ENCODE peak calls at places on chromosomes 13 and 19, in eight cellular contexts. One of them, this sample, is unnamed.

GRCh38 chr13:78147905-78148304 is 229.3 kb upstream of the EDNRB start:
- DNase-seq in aorta: no peak
- DNase-seq in naive thymus-derived CD4-positive, alpha-beta T cell: no peak
- DNase-seq in OCI-LY7: no peak
- DNase-seq in brain microvascular endothelial cell: peak; percentile 60
- DNase-seq in hepatocyte: no peak
- DNase-seq in thoracic aorta: no peak
- DNase-seq in ovary: no peak
- DNase-seq in this sample: no peak

GRCh38 chr19:7907122-7907521 is 3.4 kb downstream of the MAP2K7 start:
- DNase-seq in aorta: no peak
- DNase-seq in naive thymus-derived CD4-positive, alpha-beta T cell: no peak
- DNase-seq in OCI-LY7: no peak
- DNase-seq in brain microvascular endothelial cell: no peak
- DNase-seq in hepatocyte: no peak
- DNase-seq in thoracic aorta: no peak
- DNase-seq in ovary: peak; percentile 19
- DNase-seq in this sample: no peak

GRCh38 chr13:25067054-25067453 is 28.9 kb upstream of the PABPC3 start:
- DNase-seq in aorta: no peak
- DNase-seq in naive thymus-derived CD4-positive, alpha-beta T cell: no peak
- DNase-seq in OCI-LY7: no peak
- DNase-seq in brain microvascular endothelial cell: no peak
- DNase-seq in hepatocyte: no peak
- DNase-seq in thoracic aorta: no peak
- DNase-seq in ovary: no peak
- DNase-seq in this sample: no peak

GRCh38 chr13:26222523-26223046 is 471 bp upstream of the RNF6 start:
- DNase-seq in aorta: no peak
- DNase-seq in naive thymus-derived CD4-positive, alpha-beta T cell: no peak
- DNase-seq in OCI-LY7: no peak
- DNase-seq in brain microvascular endothelial cell: no peak
- DNase-seq in hepatocyte: no peak
- DNase-seq in thoracic aorta: no peak
- DNase-seq in ovary: no peak
- DNase-seq in this sample: no peak

GRCh38 chr19:54138777-54139256 is 1.3 kb downstream of the CNOT3 start:
- DNase-seq in aorta: no peak
- DNase-seq in naive thymus-derived CD4-positive, alpha-beta T cell: no peak
- DNase-seq in OCI-LY7: no peak
- DNase-seq in brain microvascular endothelial cell: no peak
- DNase-seq in hepatocyte: no peak
- DNase-seq in thoracic aorta: no peak
- DNase-seq in ovary: no peak
- DNase-seq in this sample: no peak

GRCh38 chr13:79647518-79647917 is 166.6 kb downstream of the NDFIP2 start:
- DNase-seq in aorta: no peak
- DNase-seq in naive thymus-derived CD4-positive, alpha-beta T cell: no peak
- DNase-seq in OCI-LY7: no peak
- DNase-seq in brain microvascular endothelial cell: no peak
- DNase-seq in hepatocyte: peak; percentile 63
- DNase-seq in thoracic aorta: no peak
- DNase-seq in ovary: no peak
- DNase-seq in this sample: no peak

GRCh38 chr13:42699922-42700321 is 81.5 kb upstream of the FAM216B start:
- DNase-seq in aorta: no peak
- DNase-seq in naive thymus-derived CD4-positive, alpha-beta T cell: no peak
- DNase-seq in OCI-LY7: no peak
- DNase-seq in brain microvascular endothelial cell: no peak
- DNase-seq in hepatocyte: no peak
- DNase-seq in thoracic aorta: no peak
- DNase-seq in ovary: no peak
- DNase-seq in this sample: no peak

GRCh38 chr19:46842791-46843190 is 7.9 kb downstream of the AP2S1 start:
- DNase-seq in aorta: no peak
- DNase-seq in naive thymus-derived CD4-positive, alpha-beta T cell: no peak
- DNase-seq in OCI-LY7: no peak
- DNase-seq in brain microvascular endothelial cell: no peak
- DNase-seq in hepatocyte: no peak
- DNase-seq in thoracic aorta: no peak
- DNase-seq in ovary: no peak
- DNase-seq in this sample: no peak

GRCh38 chr19:35977446-35978222 is 17.4 kb upstream of the SDHAF1 start:
- DNase-seq in aorta: no peak
- DNase-seq in naive thymus-derived CD4-positive, alpha-beta T cell: no peak
- DNase-seq in OCI-LY7: peak; percentile 73
- DNase-seq in brain microvascular endothelial cell: no peak
- DNase-seq in hepatocyte: no peak
- DNase-seq in thoracic aorta: no peak
- DNase-seq in ovary: no peak
- DNase-seq in this sample: no peak

GRCh38 chr13:26442541-26442940 is 114.9 kb upstream of the WASF3 start:
- DNase-seq in aorta: no peak
- DNase-seq in naive thymus-derived CD4-positive, alpha-beta T cell: no peak
- DNase-seq in OCI-LY7: no peak
- DNase-seq in brain microvascular endothelial cell: no peak
- DNase-seq in hepatocyte: peak; percentile 30
- DNase-seq in thoracic aorta: no peak
- DNase-seq in ovary: no peak
- DNase-seq in this sample: no peak

GRCh38 chr13:91031508-91031907 is 316.0 kb upstream of the MIR17HG start:
- DNase-seq in aorta: no peak
- DNase-seq in naive thymus-derived CD4-positive, alpha-beta T cell: no peak
- DNase-seq in OCI-LY7: no peak
- DNase-seq in brain microvascular endothelial cell: no peak
- DNase-seq in hepatocyte: no peak
- DNase-seq in thoracic aorta: no peak
- DNase-seq in ovary: no peak
- DNase-seq in this sample: no peak

GRCh38 chr19:13718733-13719132 is 45.6 kb upstream of the MRI1 start:
- DNase-seq in aorta: peak; percentile 56
- DNase-seq in naive thymus-derived CD4-positive, alpha-beta T cell: no peak
- DNase-seq in OCI-LY7: no peak
- DNase-seq in brain microvascular endothelial cell: peak; percentile 28
- DNase-seq in hepatocyte: peak; percentile 23
- DNase-seq in thoracic aorta: no peak
- DNase-seq in ovary: no peak
- DNase-seq in this sample: no peak

GRCh38 chr19:58543826-58544590 is at the start of gene TRIM28:
- DNase-seq in aorta: peak; percentile 99
- DNase-seq in naive thymus-derived CD4-positive, alpha-beta T cell: peak; percentile 100
- DNase-seq in OCI-LY7: peak; percentile 98
- DNase-seq in brain microvascular endothelial cell: peak; percentile 98
- DNase-seq in hepatocyte: peak; percentile 99
- DNase-seq in thoracic aorta: peak; percentile 92
- DNase-seq in ovary: peak; percentile 100
- DNase-seq in this sample: peak; percentile 99

GRCh38 chr13:24202215-24202614 is 41.7 kb downstream of the SPATA13 start:
- DNase-seq in aorta: no peak
- DNase-seq in naive thymus-derived CD4-positive, alpha-beta T cell: no peak
- DNase-seq in OCI-LY7: no peak
- DNase-seq in brain microvascular endothelial cell: no peak
- DNase-seq in hepatocyte: no peak
- DNase-seq in thoracic aorta: no peak
- DNase-seq in ovary: no peak
- DNase-seq in this sample: no peak

GRCh38 chr13:30401347-30401746 is 20.9 kb upstream of the UBE2L5 start:
- DNase-seq in aorta: no peak
- DNase-seq in naive thymus-derived CD4-positive, alpha-beta T cell: no peak
- DNase-seq in OCI-LY7: no peak
- DNase-seq in brain microvascular endothelial cell: no peak
- DNase-seq in hepatocyte: no peak
- DNase-seq in thoracic aorta: no peak
- DNase-seq in ovary: no peak
- DNase-seq in this sample: no peak

GRCh38 chr13:35618565-35619083 is 142.1 kb upstream of the MAB21L1 start:
- DNase-seq in aorta: no peak
- DNase-seq in naive thymus-derived CD4-positive, alpha-beta T cell: no peak
- DNase-seq in OCI-LY7: no peak
- DNase-seq in brain microvascular endothelial cell: no peak
- DNase-seq in hepatocyte: no peak
- DNase-seq in thoracic aorta: no peak
- DNase-seq in ovary: no peak
- DNase-seq in this sample: no peak

GRCh38 chr13:98462946-98463345 is 114.0 kb downstream of the STK24 start:
- DNase-seq in aorta: no peak
- DNase-seq in naive thymus-derived CD4-positive, alpha-beta T cell: no peak
- DNase-seq in OCI-LY7: no peak
- DNase-seq in brain microvascular endothelial cell: no peak
- DNase-seq in hepatocyte: no peak
- DNase-seq in thoracic aorta: no peak
- DNase-seq in ovary: no peak
- DNase-seq in this sample: no peak
- H3K36me3 ChIP-seq in aorta: no peaks in the 10 kb centered on the region
- H3K36me3 ChIP-seq in naive thymus-derived CD4-positive, alpha-beta T cell: peaks cover 13% of the 10 kb centered on the region
- H3K36me3 ChIP-seq in OCI-LY7: peaks cover 42% of the 10 kb centered on the region
- H3K36me3 ChIP-seq in brain microvascular endothelial cell: peaks cover 62% of the 10 kb centered on the region
- H3K36me3 ChIP-seq in hepatocyte: no peaks in the 10 kb centered on the region
- H3K36me3 ChIP-seq in thoracic aorta: peaks cover 44% of the 10 kb centered on the region
- H3K36me3 ChIP-seq in ovary: no peaks in the 10 kb centered on the region
- H3K36me3 ChIP-seq in this sample: peaks cover 77% of the 10 kb centered on the region

GRCh38 chr13:77112961-77113360 is 86.0 kb upstream of the FBXL3 start:
- DNase-seq in aorta: no peak
- DNase-seq in naive thymus-derived CD4-positive, alpha-beta T cell: no peak
- DNase-seq in OCI-LY7: no peak
- DNase-seq in brain microvascular endothelial cell: no peak
- DNase-seq in hepatocyte: no peak
- DNase-seq in thoracic aorta: no peak
- DNase-seq in ovary: no peak
- DNase-seq in this sample: no peak

GRCh38 chr13:77118134-77118533 is 91.2 kb upstream of the FBXL3 start:
- DNase-seq in aorta: no peak
- DNase-seq in naive thymus-derived CD4-positive, alpha-beta T cell: no peak
- DNase-seq in OCI-LY7: no peak
- DNase-seq in brain microvascular endothelial cell: no peak
- DNase-seq in hepatocyte: no peak
- DNase-seq in thoracic aorta: no peak
- DNase-seq in ovary: no peak
- DNase-seq in this sample: no peak

GRCh38 chr13:77114271-77114670 is 87.3 kb upstream of the FBXL3 start:
- DNase-seq in aorta: no peak
- DNase-seq in naive thymus-derived CD4-positive, alpha-beta T cell: no peak
- DNase-seq in OCI-LY7: no peak
- DNase-seq in brain microvascular endothelial cell: no peak
- DNase-seq in hepatocyte: no peak
- DNase-seq in thoracic aorta: no peak
- DNase-seq in ovary: no peak
- DNase-seq in this sample: no peak

DNA sequence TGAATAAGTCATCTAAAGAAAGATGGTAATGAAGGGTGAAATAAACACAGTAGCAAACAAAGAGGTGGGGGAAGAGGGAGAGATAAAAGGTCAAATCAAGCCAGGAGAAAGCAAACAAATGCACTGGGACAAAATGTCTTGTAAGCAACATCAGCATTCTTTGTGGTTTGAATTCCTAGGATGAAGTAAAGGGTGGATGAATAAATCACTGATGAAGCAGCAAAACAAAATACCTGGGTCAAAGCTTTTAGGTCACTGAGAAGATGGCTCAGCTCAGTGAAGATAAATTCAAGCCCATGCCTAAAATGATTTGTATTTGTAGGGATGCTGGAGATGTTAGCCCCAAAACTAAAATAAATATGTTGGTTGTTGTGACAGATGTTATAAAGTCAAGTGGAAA is 86.5 kb upstream of the FBXL3 start:
- DNase-seq in aorta: no peak
- DNase-seq in naive thymus-derived CD4-positive, alpha-beta T cell: no peak
- DNase-seq in OCI-LY7: no peak
- DNase-seq in brain microvascular endothelial cell: no peak
- DNase-seq in hepatocyte: no peak
- DNase-seq in thoracic aorta: no peak
- DNase-seq in ovary: no peak
- DNase-seq in this sample: no peak
- H3K27ac ChIP-seq in aorta: no peak overlapping the region
- H3K27ac ChIP-seq in naive thymus-derived CD4-positive, alpha-beta T cell: no peak overlapping the region
- H3K27ac ChIP-seq in OCI-LY7: no peak overlapping the region
- H3K27ac ChIP-seq in brain microvascular endothelial cell: no peak overlapping the region
- H3K27ac ChIP-seq in hepatocyte: no peak overlapping the region
- H3K27ac ChIP-seq in thoracic aorta: no peak overlapping the region
- H3K27ac ChIP-seq in ovary: no peak overlapping the region
- H3K27ac ChIP-seq in this sample: no peak overlapping the region

DNA sequence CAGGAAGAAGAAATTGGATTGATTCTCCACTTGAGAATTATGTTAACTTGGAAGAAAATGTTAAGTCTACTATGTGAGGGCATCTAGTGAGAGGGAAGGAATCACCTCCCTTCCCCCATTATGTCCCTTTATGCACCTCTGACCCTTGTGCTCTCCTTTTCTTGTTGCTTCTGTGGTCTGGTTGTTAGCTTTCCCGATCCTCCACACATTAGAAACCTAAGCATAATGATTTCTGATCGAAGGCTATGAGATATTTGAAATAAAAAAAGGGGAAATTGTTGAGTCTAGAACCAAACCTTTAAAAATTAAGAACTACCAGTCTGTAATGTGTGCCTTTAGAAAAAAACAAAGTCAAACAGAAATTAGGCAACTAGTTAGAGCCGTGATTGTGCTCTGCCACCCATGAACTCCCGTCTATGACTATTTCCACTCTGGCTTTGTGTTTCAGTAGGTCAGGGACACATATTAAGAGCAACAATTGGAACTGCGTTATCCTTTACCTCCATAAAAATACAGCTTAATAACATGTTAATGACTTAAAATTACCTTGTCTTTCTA is 463 bp upstream of the GPC6 start:
- DNase-seq in aorta: no peak
- DNase-seq in naive thymus-derived CD4-positive, alpha-beta T cell: no peak
- DNase-seq in OCI-LY7: no peak
- DNase-seq in brain microvascular endothelial cell: peak; percentile 19
- DNase-seq in hepatocyte: no peak
- DNase-seq in thoracic aorta: no peak
- DNase-seq in ovary: no peak
- DNase-seq in this sample: no peak
- H3K4me3 ChIP-seq in aorta: peak overlapping the region; percentile 31
- H3K4me3 ChIP-seq in naive thymus-derived CD4-positive, alpha-beta T cell: no peak overlapping the region
- H3K4me3 ChIP-seq in OCI-LY7: no peak overlapping the region
- H3K4me3 ChIP-seq in brain microvascular endothelial cell: peak overlapping the region; percentile 89
- H3K4me3 ChIP-seq in hepatocyte: peak overlapping the region; percentile 48
- H3K4me3 ChIP-seq in thoracic aorta: peak overlapping the region; percentile 81
- H3K4me3 ChIP-seq in ovary: peak overlapping the region; percentile 50
- H3K4me3 ChIP-seq in this sample: peak overlapping the region; percentile 60

DNA sequence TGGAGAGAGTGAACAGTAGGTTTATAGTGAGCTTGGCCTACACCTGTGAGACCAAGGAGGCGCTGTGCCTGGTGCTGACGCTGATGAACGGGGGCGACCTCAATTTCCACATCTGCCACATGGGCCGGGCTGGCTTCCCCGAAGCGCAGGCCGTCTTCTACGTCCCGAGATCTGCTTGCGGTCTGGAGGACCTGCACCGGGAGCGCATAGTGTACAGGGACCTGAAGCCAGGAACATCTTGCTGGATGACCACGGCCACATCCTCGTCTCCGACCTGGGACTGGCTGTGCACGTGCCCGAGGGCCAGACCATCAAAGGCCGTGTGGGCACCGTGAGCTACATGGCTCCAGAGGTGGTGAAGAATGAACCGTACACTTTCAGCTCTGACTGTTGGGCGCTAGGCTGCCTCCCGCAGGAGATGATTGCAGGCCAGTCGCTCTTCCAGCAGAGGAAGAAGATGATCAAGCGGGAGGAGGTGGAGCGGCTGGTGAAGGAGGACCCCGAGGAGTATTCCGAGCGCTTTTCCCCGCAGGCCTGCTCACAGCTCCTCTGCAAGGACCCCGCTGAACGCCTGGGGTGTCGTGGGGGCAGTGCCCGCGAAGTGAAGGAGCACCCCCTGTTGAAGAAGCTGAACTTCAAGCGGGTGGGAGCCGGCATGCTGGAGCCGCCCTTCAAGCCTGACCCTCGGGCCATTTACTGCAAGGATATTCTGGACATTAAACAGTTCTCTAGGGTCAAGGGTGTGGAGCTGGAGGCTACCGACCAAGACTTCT is 139.0 kb downstream of the ZDHHC20 start:
- DNase-seq in aorta: no peak
- DNase-seq in naive thymus-derived CD4-positive, alpha-beta T cell: no peak
- DNase-seq in OCI-LY7: no peak
- DNase-seq in brain microvascular endothelial cell: no peak
- DNase-seq in hepatocyte: no peak
- DNase-seq in thoracic aorta: no peak
- DNase-seq in ovary: no peak
- DNase-seq in this sample: no peak
- H3K36me3 ChIP-seq in aorta: no peaks in the 10 kb centered on the region
- H3K36me3 ChIP-seq in naive thymus-derived CD4-positive, alpha-beta T cell: no peaks in the 10 kb centered on the region
- H3K36me3 ChIP-seq in OCI-LY7: no peaks in the 10 kb centered on the region
- H3K36me3 ChIP-seq in brain microvascular endothelial cell: no peaks in the 10 kb centered on the region
- H3K36me3 ChIP-seq in hepatocyte: no peaks in the 10 kb centered on the region
- H3K36me3 ChIP-seq in thoracic aorta: no peaks in the 10 kb centered on the region
- H3K36me3 ChIP-seq in ovary: no peaks in the 10 kb centered on the region
- H3K36me3 ChIP-seq in this sample: no peaks in the 10 kb centered on the region

This sample was measured in upper lobe of right lung.